ENCODE peak calls at places on chromosome 20, in five cellular contexts. One of them, this sample, is unnamed.

GRCh38 chr20:51385941-51386530 is 156.5 kb downstream of the NFATC2 start:
- DNase-seq in HT1080: peak
- DNase-seq in hepatic stellate cell: peak
- DNase-seq in GDM1: no peak
- DNase-seq in activated T-helper 9 cell treated with anti-CD3 and anti-CD28 coated beads, Interleukin-2, amount 50 U/mL, for 16 hours: no peak
- DNase-seq in this sample: no peak

GRCh38 chr20:32235331-32236047 is 27.8 kb downstream of the POFUT1 start:
- DNase-seq in hepatic stellate cell: no peak
- DNase-seq in GDM1: no peak
- DNase-seq in HT1080: no peak
- DNase-seq in activated T-helper 9 cell treated with anti-CD3 and anti-CD28 coated beads, Interleukin-2, amount 50 U/mL, for 16 hours: no peak
- DNase-seq in this sample: no peak

GRCh38 chr20:23937303-23938117 is 51.1 kb downstream of the GGTLC1 start:
- DNase-seq in GDM1: peak
- DNase-seq in HT1080: peak
- DNase-seq in hepatic stellate cell: peak
- DNase-seq in activated T-helper 9 cell treated with anti-CD3 and anti-CD28 coated beads, Interleukin-2, amount 50 U/mL, for 16 hours: peak
- DNase-seq in this sample: peak

GRCh38 chr20:20697325-20697845 is 15.1 kb downstream of the RALGAPA2 start:
- DNase-seq in activated T-helper 9 cell treated with anti-CD3 and anti-CD28 coated beads, Interleukin-2, amount 50 U/mL, for 16 hours: no peak
- DNase-seq in HT1080: no peak
- DNase-seq in hepatic stellate cell: no peak
- DNase-seq in GDM1: no peak
- DNase-seq in this sample: no peak

GRCh38 chr20:60160451-60160850 is 202.2 kb downstream of the CDH26 start:
- DNase-seq in HT1080: no peak
- DNase-seq in GDM1: no peak
- DNase-seq in activated T-helper 9 cell treated with anti-CD3 and anti-CD28 coated beads, Interleukin-2, amount 50 U/mL, for 16 hours: no peak
- DNase-seq in hepatic stellate cell: no peak
- DNase-seq in this sample: no peak

GRCh38 chr20:1818895-1819294 is 76.3 kb upstream of the SIRPA start:
- DNase-seq in GDM1: no peak
- DNase-seq in hepatic stellate cell: no peak
- DNase-seq in activated T-helper 9 cell treated with anti-CD3 and anti-CD28 coated beads, Interleukin-2, amount 50 U/mL, for 16 hours: no peak
- DNase-seq in HT1080: no peak
- DNase-seq in this sample: no peak

GRCh38 chr20:63969851-63970713 is at the start of gene ZNF512B:
- DNase-seq in hepatic stellate cell: peak
- DNase-seq in HT1080: no peak
- DNase-seq in GDM1: peak
- DNase-seq in activated T-helper 9 cell treated with anti-CD3 and anti-CD28 coated beads, Interleukin-2, amount 50 U/mL, for 16 hours: no peak
- DNase-seq in this sample: peak

GRCh38 chr20:19830351-19830750 is 72.3 kb downstream of the RIN2 start:
- DNase-seq in hepatic stellate cell: no peak
- DNase-seq in HT1080: peak
- DNase-seq in GDM1: no peak
- DNase-seq in activated T-helper 9 cell treated with anti-CD3 and anti-CD28 coated beads, Interleukin-2, amount 50 U/mL, for 16 hours: no peak
- DNase-seq in this sample: no peak

GRCh38 chr20:64102647-64103354 is 4.6 kb downstream of the NPBWR2 start:
- DNase-seq in activated T-helper 9 cell treated with anti-CD3 and anti-CD28 coated beads, Interleukin-2, amount 50 U/mL, for 16 hours: no peak
- DNase-seq in hepatic stellate cell: no peak
- DNase-seq in HT1080: no peak
- DNase-seq in GDM1: no peak
- DNase-seq in this sample: no peak

GRCh38 chr20:56552911-56553629 is 20.0 kb downstream of the FAM209B start:
- DNase-seq in HT1080: no peak
- DNase-seq in activated T-helper 9 cell treated with anti-CD3 and anti-CD28 coated beads, Interleukin-2, amount 50 U/mL, for 16 hours: no peak
- DNase-seq in hepatic stellate cell: no peak
- DNase-seq in GDM1: no peak
- DNase-seq in this sample: no peak

GRCh38 chr20:16864069-16864468 is 115.9 kb downstream of the OTOR start:
- DNase-seq in GDM1: no peak
- DNase-seq in hepatic stellate cell: no peak
- DNase-seq in activated T-helper 9 cell treated with anti-CD3 and anti-CD28 coated beads, Interleukin-2, amount 50 U/mL, for 16 hours: no peak
- DNase-seq in HT1080: peak
- DNase-seq in this sample: no peak

GRCh38 chr20:5893052-5893451 is 57.3 kb downstream of the TRMT6 start:
- DNase-seq in activated T-helper 9 cell treated with anti-CD3 and anti-CD28 coated beads, Interleukin-2, amount 50 U/mL, for 16 hours: no peak
- DNase-seq in GDM1: no peak
- DNase-seq in HT1080: no peak
- DNase-seq in hepatic stellate cell: no peak
- DNase-seq in this sample: no peak

GRCh38 chr20:61896058-61896961 is 169.4 kb downstream of the TAF4 start:
- DNase-seq in activated T-helper 9 cell treated with anti-CD3 and anti-CD28 coated beads, Interleukin-2, amount 50 U/mL, for 16 hours: no peak
- DNase-seq in HT1080: peak
- DNase-seq in hepatic stellate cell: peak
- DNase-seq in GDM1: no peak
- DNase-seq in this sample: no peak

GRCh38 chr20:57464642-57465211 is 60.2 kb downstream of the CTCFL start:
- DNase-seq in HT1080: no peak
- DNase-seq in GDM1: no peak
- DNase-seq in activated T-helper 9 cell treated with anti-CD3 and anti-CD28 coated beads, Interleukin-2, amount 50 U/mL, for 16 hours: no peak
- DNase-seq in hepatic stellate cell: peak
- DNase-seq in this sample: no peak

GRCh38 chr20:48603116-48603818 is 224.5 kb downstream of the PREX1 start:
- DNase-seq in hepatic stellate cell: no peak
- DNase-seq in GDM1: no peak
- DNase-seq in activated T-helper 9 cell treated with anti-CD3 and anti-CD28 coated beads, Interleukin-2, amount 50 U/mL, for 16 hours: no peak
- DNase-seq in HT1080: no peak
- DNase-seq in this sample: no peak

GRCh38 chr20:25274891-25275812 is 27.3 kb downstream of the PYGB start:
- DNase-seq in activated T-helper 9 cell treated with anti-CD3 and anti-CD28 coated beads, Interleukin-2, amount 50 U/mL, for 16 hours: no peak
- DNase-seq in hepatic stellate cell: no peak
- DNase-seq in HT1080: no peak
- DNase-seq in GDM1: no peak
- DNase-seq in this sample: no peak

GRCh38 chr20:38927902-38928578 is 1.8 kb downstream of the FAM83D start:
- DNase-seq in HT1080: no peak
- DNase-seq in activated T-helper 9 cell treated with anti-CD3 and anti-CD28 coated beads, Interleukin-2, amount 50 U/mL, for 16 hours: no peak
- DNase-seq in hepatic stellate cell: no peak
- DNase-seq in GDM1: no peak
- DNase-seq in this sample: no peak

GRCh38 chr20:51095755-51096509 is 73.0 kb upstream of the KCNG1 start:
- DNase-seq in hepatic stellate cell: no peak
- DNase-seq in HT1080: no peak
- DNase-seq in GDM1: no peak
- DNase-seq in activated T-helper 9 cell treated with anti-CD3 and anti-CD28 coated beads, Interleukin-2, amount 50 U/mL, for 16 hours: no peak
- DNase-seq in this sample: no peak

GRCh38 chr20:38249536-38250310 is 10.8 kb downstream of the KIAA1755 start:
- DNase-seq in hepatic stellate cell: no peak
- DNase-seq in GDM1: no peak
- DNase-seq in HT1080: no peak
- DNase-seq in activated T-helper 9 cell treated with anti-CD3 and anti-CD28 coated beads, Interleukin-2, amount 50 U/mL, for 16 hours: no peak
- DNase-seq in this sample: no peak

GRCh38 chr20:53890434-53891305 is 179.7 kb downstream of the BCAS1 start:
- DNase-seq in GDM1: no peak
- DNase-seq in hepatic stellate cell: no peak
- DNase-seq in activated T-helper 9 cell treated with anti-CD3 and anti-CD28 coated beads, Interleukin-2, amount 50 U/mL, for 16 hours: no peak
- DNase-seq in HT1080: no peak
- DNase-seq in this sample: no peak

GRCh38 chr20:25017257-25017803 is 24.8 kb upstream of the APMAP start:
- DNase-seq in activated T-helper 9 cell treated with anti-CD3 and anti-CD28 coated beads, Interleukin-2, amount 50 U/mL, for 16 hours: no peak
- DNase-seq in HT1080: no peak
- DNase-seq in GDM1: no peak
- DNase-seq in hepatic stellate cell: no peak
- DNase-seq in this sample: no peak

GRCh38 chr20:40286991-40287531 is 402.0 kb downstream of the MAFB start:
- DNase-seq in GDM1: no peak
- DNase-seq in HT1080: no peak
- DNase-seq in hepatic stellate cell: no peak
- DNase-seq in activated T-helper 9 cell treated with anti-CD3 and anti-CD28 coated beads, Interleukin-2, amount 50 U/mL, for 16 hours: no peak
- DNase-seq in this sample: no peak

GRCh38 chr20:50126662-50127061 is 13.7 kb upstream of the UBE2V1 start:
- DNase-seq in activated T-helper 9 cell treated with anti-CD3 and anti-CD28 coated beads, Interleukin-2, amount 50 U/mL, for 16 hours: no peak
- DNase-seq in HT1080: no peak
- DNase-seq in hepatic stellate cell: no peak
- DNase-seq in GDM1: no peak
- DNase-seq in this sample: no peak

GRCh38 chr20:6008254-6008653 is 45.6 kb downstream of the LRRN4 start:
- DNase-seq in HT1080: peak
- DNase-seq in activated T-helper 9 cell treated with anti-CD3 and anti-CD28 coated beads, Interleukin-2, amount 50 U/mL, for 16 hours: no peak
- DNase-seq in hepatic stellate cell: peak
- DNase-seq in GDM1: peak
- DNase-seq in this sample: no peak

GRCh38 chr20:32333181-32333987 is 24.7 kb upstream of the ASXL1 start:
- DNase-seq in activated T-helper 9 cell treated with anti-CD3 and anti-CD28 coated beads, Interleukin-2, amount 50 U/mL, for 16 hours: no peak
- DNase-seq in HT1080: no peak
- DNase-seq in GDM1: no peak
- DNase-seq in hepatic stellate cell: no peak
- DNase-seq in this sample: no peak

GRCh38 chr20:56004611-56005388 is 519 bp downstream of the CBLN4 start:
- DNase-seq in activated T-helper 9 cell treated with anti-CD3 and anti-CD28 coated beads, Interleukin-2, amount 50 U/mL, for 16 hours: no peak
- DNase-seq in HT1080: no peak
- DNase-seq in hepatic stellate cell: no peak
- DNase-seq in GDM1: no peak
- DNase-seq in this sample: no peak

GRCh38 chr20:25553819-25554296 is 31.5 kb downstream of the NINL start:
- DNase-seq in HT1080: no peak
- DNase-seq in activated T-helper 9 cell treated with anti-CD3 and anti-CD28 coated beads, Interleukin-2, amount 50 U/mL, for 16 hours: no peak
- DNase-seq in GDM1: no peak
- DNase-seq in hepatic stellate cell: no peak
- DNase-seq in this sample: no peak

GRCh38 chr20:23048283-23049200 is 930 bp downstream of the THBD start:
- DNase-seq in HT1080: no peak
- DNase-seq in GDM1: peak
- DNase-seq in activated T-helper 9 cell treated with anti-CD3 and anti-CD28 coated beads, Interleukin-2, amount 50 U/mL, for 16 hours: no peak
- DNase-seq in hepatic stellate cell: peak
- DNase-seq in this sample: no peak

GRCh38 chr20:1199981-1200380 is 3.3 kb upstream of the C20orf202 start:
- DNase-seq in HT1080: no peak
- DNase-seq in GDM1: no peak
- DNase-seq in hepatic stellate cell: no peak
- DNase-seq in activated T-helper 9 cell treated with anti-CD3 and anti-CD28 coated beads, Interleukin-2, amount 50 U/mL, for 16 hours: no peak
- DNase-seq in this sample: no peak

GRCh38 chr20:50797142-50797541 is 2.3 kb downstream of the BCAS4 start:
- DNase-seq in HT1080: no peak
- DNase-seq in GDM1: no peak
- DNase-seq in hepatic stellate cell: no peak
- DNase-seq in activated T-helper 9 cell treated with anti-CD3 and anti-CD28 coated beads, Interleukin-2, amount 50 U/mL, for 16 hours: no peak
- DNase-seq in this sample: no peak

GRCh38 chr20:19212524-19213502 is at the start of gene SLC24A3:
- DNase-seq in activated T-helper 9 cell treated with anti-CD3 and anti-CD28 coated beads, Interleukin-2, amount 50 U/mL, for 16 hours: no peak
- DNase-seq in HT1080: no peak
- DNase-seq in hepatic stellate cell: peak
- DNase-seq in GDM1: peak
- DNase-seq in this sample: no peak

GRCh38 chr20:32418376-32418775 is 60.2 kb downstream of the ASXL1 start:
- DNase-seq in GDM1: no peak
- DNase-seq in activated T-helper 9 cell treated with anti-CD3 and anti-CD28 coated beads, Interleukin-2, amount 50 U/mL, for 16 hours: no peak
- DNase-seq in hepatic stellate cell: no peak
- DNase-seq in HT1080: no peak
- DNase-seq in this sample: no peak